ENCODE peak calls at places on chromosomes 11 and 22, in nine cellular contexts. E is left ventricle myocardium inferior; S is aorta; J is pancreas; U is body of pancreas; V is ovary; N is kidney; M is transverse colon; W is CD8-positive, alpha-beta T cell. L is an unnamed sample. For H3K9me3, the result is how much of the 10 kb centered on the place peaks cover.

GRCh38 chr11:47507016-47507631 is 45.8 kb downstream of the CELF1 start:
- DNase-seq in E (no peak), S (no peak), J (no peak), U (no peak), V (no peak), N (no peak), M (no peak), W (no peak), L (no peak)

GRCh38 chr22:33887173-33887572 is 33.1 kb downstream of the LARGE1 start:
- DNase-seq in E (no peak), S (no peak), J (no peak), U (no peak), V (no peak), N (no peak), M (no peak), W (no peak), L (no peak)

GRCh38 chr22:41575533-41575932 is 14.1 kb downstream of the PMM1 start:
- DNase-seq in E (no peak), S (no peak), J (no peak), U (no peak), V (no peak), N (no peak), M (no peak), W (no peak), L (no peak)

GRCh38 chr22:37985751-37986281 is 1.5 kb upstream of the SOX10 start:
- DNase-seq in E (no peak), S (no peak), J (no peak), U (peak), V (no peak), N (no peak), M (no peak), W (no peak), L (no peak)

GRCh38 chr11:130243816-130244215 is 70.9 kb downstream of the ZBTB44 start:
- DNase-seq in E (no peak), S (no peak), J (no peak), U (no peak), V (no peak), N (no peak), M (no peak), W (no peak), L (no peak)

GRCh38 chr11:91935120-91935519 is 289.5 kb upstream of the FAT3 start:
- DNase-seq in E (no peak), S (no peak), J (no peak), U (no peak), V (no peak), N (no peak), M (no peak), W (no peak), L (no peak)

GRCh38 chr11:126284829-126285228 is 1.9 kb downstream of the TIRAP start:
- DNase-seq in E (no peak), S (peak), J (peak), U (peak), V (peak), N (no peak), M (peak), W (peak), L (peak)

GRCh38 chr22:30562391-30562790 is 12.1 kb downstream of the GAL3ST1 start:
- DNase-seq in E (no peak), S (no peak), J (no peak), U (no peak), V (no peak), N (no peak), M (no peak), W (no peak), L (no peak)

GRCh38 chr11:64395545-64396078 is 36.6 kb downstream of the RPS6KA4 start:
- DNase-seq in E (no peak), S (no peak), J (no peak), U (no peak), V (no peak), N (no peak), M (no peak), W (no peak), L (no peak)

GRCh38 chr11:76785513-76785912 is 2.4 kb downstream of the TSKU start:
- DNase-seq in E (no peak), S (peak), J (no peak), U (no peak), V (no peak), N (no peak), M (no peak), W (no peak), L (no peak)

GRCh38 chr22:38398609-38399401 is 56.2 kb downstream of the KCNJ4 start:
- DNase-seq in E (peak), S (peak), J (peak), U (peak), V (peak), N (peak), M (peak), W (peak), L (peak)

GRCh38 chr22:31296258-31296657 is 4.0 kb upstream of the PIK3IP1 start:
- DNase-seq in E (no peak), S (no peak), J (no peak), U (no peak), V (no peak), N (no peak), M (no peak), W (no peak), L (no peak)

GRCh38 chr11:86214710-86215109 is 29.8 kb upstream of the EED start:
- DNase-seq in E (no peak), S (no peak), J (no peak), U (no peak), V (no peak), N (no peak), M (no peak), W (no peak), L (no peak)

GRCh38 chr11:69483696-69484426 is 2.4 kb downstream of the LINC01488 start:
- DNase-seq in E (peak), S (peak), J (no peak), U (no peak), V (no peak), N (peak), M (no peak), W (no peak), L (no peak)

GRCh38 chr11:127071606-127072005 is 71.0 kb upstream of the KIRREL3 start:
- DNase-seq in E (no peak), S (no peak), J (no peak), U (no peak), V (no peak), N (no peak), M (no peak), W (no peak), L (no peak)

GRCh38 chr22:19213001-19213400 is 34.5 kb upstream of the SLC25A1 start:
- DNase-seq in E (no peak), S (no peak), J (no peak), U (no peak), V (no peak), N (no peak), M (no peak), W (no peak), L (no peak)

GRCh38 chr22:49549256-49549655 is 278.4 kb downstream of the BRD1 start:
- DNase-seq in E (no peak), S (no peak), J (no peak), U (peak), V (no peak), N (no peak), M (no peak), W (no peak), L (no peak)

GRCh38 chr11:70910835-70911234 is 341.5 kb downstream of the SHANK2 start:
- DNase-seq in E (no peak), S (no peak), J (no peak), U (no peak), V (no peak), N (no peak), M (no peak), W (no peak), L (no peak)

GRCh38 chr11:57249384-57250319 is 12.6 kb upstream of the APLNR start:
- DNase-seq in E (peak), S (peak), J (peak), U (peak), V (peak), N (peak), M (peak), W (no peak), L (peak)

GRCh38 chr22:19120829-19121630 is 1.2 kb downstream of the DGCR2 start:
- DNase-seq in E (no peak), S (no peak), J (peak), U (peak), V (no peak), N (no peak), M (peak), W (peak), L (peak)

GRCh38 chr11:22234743-22235142 is 41.9 kb downstream of the ANO5 start:
- DNase-seq in E (no peak), S (no peak), J (no peak), U (no peak), V (no peak), N (no peak), M (no peak), W (no peak), L (no peak)

GRCh38 chr22:42596863-42597530 is 17.7 kb downstream of the POLDIP3 start:
- DNase-seq in E (no peak), S (no peak), J (no peak), U (no peak), V (no peak), N (no peak), M (no peak), W (no peak), L (no peak)

GRCh38 chr11:44928807-44929206 is 21.9 kb downstream of the TP53I11 start:
- DNase-seq in E (no peak), S (no peak), J (no peak), U (no peak), V (no peak), N (no peak), M (no peak), W (no peak), L (no peak)

GRCh38 chr11:110797453-110797852 is 85.2 kb upstream of the ARHGAP20 start:
- DNase-seq in E (no peak), S (peak), J (peak), U (no peak), V (no peak), N (no peak), M (peak), W (no peak), L (no peak)

GRCh38 chr11:71426413-71426812 is 21.8 kb downstream of the DHCR7 start:
- DNase-seq in E (no peak), S (no peak), J (no peak), U (no peak), V (no peak), N (no peak), M (no peak), W (no peak), L (no peak)

GRCh38 chr11:128343870-128344269 is 243.5 kb downstream of the ETS1 start:
- DNase-seq in E (no peak), S (no peak), J (no peak), U (no peak), V (no peak), N (no peak), M (no peak), W (no peak), L (no peak)

GRCh38 chr11:79456501-79456900 is 15.7 kb upstream of the TENM4 start:
- DNase-seq in E (no peak), S (no peak), J (no peak), U (no peak), V (no peak), N (no peak), M (no peak), W (no peak), L (no peak)

GRCh38 chr11:66126064-66126463 is 56.0 kb downstream of the PACS1 start:
- DNase-seq in E (no peak), S (no peak), J (no peak), U (peak), V (no peak), N (no peak), M (no peak), W (no peak), L (no peak)

GRCh38 chr11:6596237-6596877 is 7.1 kb downstream of the RRP8 start:
- DNase-seq in E (no peak), S (no peak), J (no peak), U (no peak), V (no peak), N (no peak), M (no peak), W (no peak), L (no peak)

GRCh38 chr22:47512617-47513016 is 750.2 kb downstream of the TBC1D22A start:
- DNase-seq in E (no peak), S (no peak), J (no peak), U (no peak), V (no peak), N (no peak), M (no peak), W (no peak), L (no peak)

GRCh38 chr22:47517062-47517461 is 754.6 kb downstream of the TBC1D22A start:
- DNase-seq in E (no peak), S (no peak), J (no peak), U (no peak), V (no peak), N (no peak), M (no peak), W (no peak), L (no peak)

GRCh38 chr22:47515384-47516125 is 753.1 kb downstream of the TBC1D22A start:
- DNase-seq in E (no peak), S (no peak), J (no peak), U (no peak), V (no peak), N (no peak), M (no peak), W (no peak), L (no peak)
- H3K9me3 ChIP-seq in E (under half), S (under half), J (under half), U (under half), V (under half), N (under half), M (under half), W (under half), L (under half)

GRCh38 chr11:108467091-108467823 is at the start of gene C11orf65:
- DNase-seq in E (peak), S (peak), J (peak), U (peak), V (peak), N (peak), M (peak), W (peak), L (peak)

DNA sequence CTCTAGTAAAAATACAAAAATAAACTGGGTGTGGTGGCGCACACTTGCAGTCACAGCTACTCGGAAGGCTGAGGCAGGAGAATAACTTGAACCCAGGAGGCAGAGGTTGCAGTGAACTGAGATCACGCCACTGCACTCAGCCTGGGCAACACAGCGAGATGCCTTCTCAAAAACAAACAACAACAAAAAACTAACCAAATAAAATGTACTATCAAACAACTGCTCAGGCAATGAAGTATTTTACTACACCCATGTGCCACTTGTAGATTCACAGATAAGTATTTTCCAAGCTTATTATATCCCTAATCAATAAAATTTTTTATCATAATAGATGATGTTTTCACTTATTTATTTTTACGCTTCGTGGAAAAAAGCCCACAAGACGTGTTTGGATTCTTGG is 924 bp downstream of the C11orf65 start:
- DNase-seq in E (no peak), S (no peak), J (no peak), U (no peak), V (no peak), N (no peak), M (peak), W (no peak), L (no peak)
- H3K4me3 ChIP-seq in E (peak), S (peak), J (peak), U (no peak), V (peak), N (peak), M (peak), W (peak), L (peak)

GRCh38 chr11:10579700-10580099 is 11.2 kb upstream of the LYVE1 start:
- DNase-seq in E (no peak), S (no peak), J (no peak), U (no peak), V (no peak), N (no peak), M (no peak), W (no peak), L (no peak)
- H3K27ac ChIP-seq in E (no peak), S (peak), J (no peak), U (no peak), V (no peak), N (no peak), M (no peak), W (no peak), L (no peak)

GRCh38 chr11:134576286-134576685 is 164.2 kb upstream of the B3GAT1 start:
- DNase-seq in E (no peak), S (no peak), J (no peak), U (no peak), V (no peak), N (no peak), M (no peak), W (no peak), L (no peak)

GRCh38 chr11:134575504-134576230 is 163.6 kb upstream of the B3GAT1 start:
- DNase-seq in E (no peak), S (no peak), J (no peak), U (no peak), V (no peak), N (no peak), M (no peak), W (no peak), L (no peak)

GRCh38 chr11:134574425-134574824 is 162.4 kb upstream of the B3GAT1 start:
- DNase-seq in E (no peak), S (no peak), J (no peak), U (no peak), V (no peak), N (no peak), M (no peak), W (no peak), L (no peak)

GRCh38 chr11:134573857-134574256 is 161.8 kb upstream of the B3GAT1 start:
- DNase-seq in E (no peak), S (no peak), J (no peak), U (no peak), V (no peak), N (no peak), M (no peak), W (no peak), L (no peak)

DNA sequence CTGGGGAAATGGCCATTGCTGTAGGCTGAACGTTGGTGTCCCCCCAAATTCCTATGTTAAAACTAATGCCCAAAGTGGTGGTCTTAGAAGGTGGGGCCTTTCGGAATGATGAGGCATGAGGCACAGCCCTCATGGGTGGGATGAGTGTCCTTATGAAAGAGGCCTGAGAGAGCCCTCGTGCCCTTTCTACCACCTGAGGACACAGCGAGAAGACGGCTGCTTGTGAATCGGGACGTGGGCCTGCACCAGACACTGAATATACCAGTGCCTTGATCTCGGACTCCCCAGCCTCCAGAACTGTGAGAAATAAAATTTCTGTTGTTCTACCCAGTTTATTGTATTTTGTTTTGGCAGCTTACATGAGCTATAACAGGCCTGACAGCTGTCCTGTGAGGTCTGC is 162.9 kb upstream of the B3GAT1 start:
- DNase-seq in E (no peak), S (no peak), J (no peak), U (no peak), V (no peak), N (no peak), M (no peak), W (no peak), L (no peak)
- H3K9me3 ChIP-seq in E (under half), S (under half), J (under half), U (under half), V (under half), N (under half), M (under half), W (under half), L (under half)

GRCh38 chr11:61952882-61953281 is 2.7 kb downstream of the BEST1 start:
- DNase-seq in E (no peak), S (no peak), J (no peak), U (no peak), V (no peak), N (no peak), M (no peak), W (peak), L (no peak)

GRCh38 chr11:61950035-61950547 is at the start of gene BEST1:
- DNase-seq in E (no peak), S (no peak), J (no peak), U (no peak), V (no peak), N (no peak), M (no peak), W (no peak), L (peak)

GRCh38 chr11:61954106-61955030 is 4.2 kb downstream of the BEST1 start:
- DNase-seq in E (no peak), S (no peak), J (no peak), U (no peak), V (no peak), N (no peak), M (no peak), W (peak), L (no peak)

GRCh38 chr11:61949169-61950034 is 749 bp upstream of the BEST1 start:
- DNase-seq in E (peak), S (peak), J (peak), U (peak), V (peak), N (peak), M (peak), W (no peak), L (peak)

DNA sequence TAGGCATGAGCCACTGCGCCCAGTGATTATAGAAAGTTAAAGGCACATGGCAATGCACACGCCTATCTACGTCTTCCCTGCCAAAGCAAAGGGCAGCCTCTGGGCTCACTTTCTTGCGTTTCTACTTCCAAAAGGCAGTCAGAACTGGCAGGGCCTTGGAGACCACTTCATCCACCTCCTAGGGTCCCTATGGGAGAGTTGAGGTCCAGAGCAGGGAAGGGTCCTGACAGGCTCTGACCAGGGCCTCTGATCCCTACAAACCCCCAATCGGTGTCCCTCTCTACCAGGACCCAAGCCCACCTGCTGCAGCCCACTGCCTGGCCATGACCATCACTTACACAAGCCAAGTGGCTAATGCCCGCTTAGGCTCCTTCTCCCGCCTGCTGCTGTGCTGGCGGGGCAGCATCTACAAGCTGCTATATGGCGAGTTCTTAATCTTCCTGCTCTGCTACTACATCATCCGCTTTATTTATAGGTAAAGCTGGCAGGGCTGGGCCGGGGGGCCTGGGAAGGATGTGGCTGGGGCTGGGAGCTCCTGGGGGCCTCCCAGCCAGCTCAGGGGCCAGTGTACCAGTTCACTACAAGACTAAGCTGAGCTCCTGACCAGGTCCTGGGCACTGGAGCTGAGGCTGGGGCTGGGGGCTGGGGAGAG is 1.5 kb downstream of the BEST1 start:
- DNase-seq in E (no peak), S (no peak), J (no peak), U (no peak), V (no peak), N (no peak), M (no peak), W (peak), L (peak)
- H3K4me3 ChIP-seq in E (no peak), S (no peak), J (no peak), U (no peak), V (no peak), N (no peak), M (no peak), W (no peak), L (no peak)

GRCh38 chr11:102406099-102406498 is 46.5 kb downstream of the TMEM123 start:
- DNase-seq in E (no peak), S (no peak), J (no peak), U (no peak), V (no peak), N (no peak), M (no peak), W (no peak), L (no peak)
- H3K27ac ChIP-seq in E (no peak), S (no peak), J (no peak), U (no peak), V (no peak), N (no peak), M (no peak), W (no peak), L (no peak)

L was measured in SJSA1.